ENCODE peak calls at places on chromosomes 5 and 9, in four cellular contexts. J is ecto neural progenitor cell; W is activated CD8-positive, alpha-beta memory T cell treated with anti-CD3 and anti-CD28 coated beads for 4 hours; E is NCI-H2171. R is an unnamed sample.

GRCh38 chr5:34022131-34022705 is 14.4 kb upstream of the AMACR start:
- DNase-seq in J (no peak), W (no peak), E (no peak), R (no peak)

GRCh38 chr9:123208626-123209174 is 59.7 kb downstream of the STRBP start:
- DNase-seq in J (no peak), W (no peak), E (no peak), R (no peak)

GRCh38 chr9:120221844-120222243 is 358.1 kb downstream of the CDK5RAP2 start:
- DNase-seq in J (no peak), W (no peak), E (no peak), R (no peak)

GRCh38 chr5:96427823-96428222 is 5.2 kb downstream of the PCSK1 start:
- DNase-seq in J (no peak), W (no peak), E (no peak), R (no peak)

GRCh38 chr5:81222285-81222684 is 10.8 kb upstream of the CKMT2 start:
- DNase-seq in J (no peak), W (no peak), E (no peak), R (no peak)

GRCh38 chr9:131707677-131708612 is 31.9 kb downstream of the RAPGEF1 start:
- DNase-seq in J (no peak), W (no peak), E (no peak), R (no peak)

GRCh38 chr5:154755361-154756202 is at the start of gene LARP1:
- DNase-seq in J (peak), W (no peak), E (no peak), R (no peak)

GRCh38 chr9:93397664-93398381 is 53.7 kb upstream of the FAM120A start:
- DNase-seq in J (no peak), W (no peak), E (no peak), R (peak)

GRCh38 chr5:14869286-14870164 is 2.1 kb downstream of the ANKH start:
- DNase-seq in J (no peak), W (no peak), E (peak), R (no peak)

GRCh38 chr5:115815006-115815692 is 1.3 kb downstream of the CDO1 start:
- DNase-seq in J (no peak), W (no peak), E (no peak), R (no peak)

GRCh38 chr9:19999491-20000057 is 210.7 kb upstream of the SLC24A2 start:
- DNase-seq in J (no peak), W (no peak), E (no peak), R (peak)

GRCh38 chr5:33400675-33401074 is 40.1 kb upstream of the TARS1 start:
- DNase-seq in J (no peak), W (no peak), E (no peak), R (no peak)

GRCh38 chr5:68126871-68127270 is 88.7 kb upstream of the PIK3R1 start:
- DNase-seq in J (no peak), W (no peak), E (no peak), R (no peak)

GRCh38 chr5:134003957-134004625 is 684 bp downstream of the VDAC1 start:
- DNase-seq in J (peak), W (peak), E (no peak), R (no peak)

GRCh38 chr9:132880311-132880661 is 1.6 kb downstream of the SPACA9 start:
- DNase-seq in J (no peak), W (no peak), E (no peak), R (no peak)

GRCh38 chr9:68914751-68915150 is 99.2 kb downstream of the PRKACG start:
- DNase-seq in J (no peak), W (no peak), E (no peak), R (no peak)

GRCh38 chr5:132427285-132428146 is 58.0 kb downstream of the SLC22A5 start:
- DNase-seq in J (no peak), W (peak), E (no peak), R (no peak)

GRCh38 chr9:114060070-114060469 is 18.0 kb downstream of the AMBP start:
- DNase-seq in J (no peak), W (no peak), E (no peak), R (no peak)

GRCh38 chr9:35490910-35491465 is 1.1 kb downstream of the RUSC2 start:
- DNase-seq in J (no peak), W (no peak), E (no peak), R (no peak)

GRCh38 chr5:174755103-174755502 is 30.7 kb downstream of the MSX2 start:
- DNase-seq in J (no peak), W (no peak), E (no peak), R (no peak)

GRCh38 chr9:124267271-124267807 is 9.6 kb downstream of the NEK6 start:
- DNase-seq in J (no peak), W (no peak), E (no peak), R (no peak)

GRCh38 chr9:125966959-125967711 is 220.0 kb downstream of the PBX3 start:
- DNase-seq in J (no peak), W (no peak), E (peak), R (no peak)

GRCh38 chr5:76709762-76710161 is 6.2 kb upstream of the F2R start:
- DNase-seq in J (no peak), W (no peak), E (no peak), R (no peak)

GRCh38 chr5:54851449-54851848 is 133.9 kb downstream of the ESM1 start:
- DNase-seq in J (no peak), W (no peak), E (no peak), R (no peak)

GRCh38 chr5:180631549-180632392 is 17.6 kb downstream of the FLT4 start:
- DNase-seq in J (no peak), W (no peak), E (no peak), R (no peak)